ENCODE peak calls at places on chromosomes 6 and 20, in seven cellular contexts. S, G, Y, L, T, A and H are unnamed samples.

GRCh38 chr6:99592900-99593299 is 13.7 kb upstream of the PRDM13 start:
- DNase-seq in T (no peak), G (no peak), S (no peak), L (no peak), A (peak; percentile 92), Y (no peak), H (peak; percentile 75)

GRCh38 chr20:37627060-37627766 is 66.6 kb upstream of the CTNNBL1 start:
- DNase-seq in S (no peak), A (peak; percentile 71), G (no peak), L (peak; percentile 81), Y (peak; percentile 8), T (no peak), H (peak; percentile 50)

GRCh38 chr6:494394-494793 is 102.8 kb downstream of the IRF4 start:
- DNase-seq in T (no peak), S (no peak), G (no peak), Y (no peak), L (no peak), A (no peak), H (no peak)

GRCh38 chr6:30044630-30045029 is 16.4 kb upstream of the POLR1H start:
- DNase-seq in L (no peak), S (no peak), Y (no peak), A (no peak), T (peak; percentile 37), G (no peak), H (peak; percentile 68)

GRCh38 chr6:97669191-97669651 is 386.2 kb upstream of the MMS22L start:
- DNase-seq in G (no peak), A (no peak), T (no peak), Y (no peak), S (no peak), L (peak; percentile 3), H (no peak)

GRCh38 chr20:44015733-44016103 is 101.1 kb downstream of the TOX2 start:
- DNase-seq in A (no peak), Y (no peak), L (no peak), G (no peak), S (no peak), T (no peak), H (no peak)

GRCh38 chr20:47680804-47681529 is 104.3 kb downstream of the SULF2 start:
- DNase-seq in T (no peak), L (no peak), S (no peak), G (no peak), A (no peak), Y (no peak), H (no peak)

GRCh38 chr6:142266060-142266459 is 35.7 kb upstream of the ADGRG6 start:
- DNase-seq in L (no peak), S (no peak), Y (no peak), A (no peak), G (no peak), T (no peak), H (no peak)

GRCh38 chr6:27545271-27546046 is 72.6 kb upstream of the ZNF184 start:
- DNase-seq in Y (peak; percentile 74), S (no peak), G (no peak), A (peak; percentile 81), L (peak; percentile 77), T (peak; percentile 78), H (peak; percentile 85)

GRCh38 chr6:121247386-121247785 is 86.9 kb downstream of the TBC1D32 start:
- DNase-seq in G (no peak), Y (no peak), S (no peak), L (no peak), T (no peak), A (no peak), H (peak; percentile 45)

GRCh38 chr20:1876975-1877603 is 18.1 kb upstream of the SIRPA start:
- DNase-seq in G (no peak), L (peak; percentile 73), Y (no peak), S (no peak), T (no peak), A (peak; percentile 67), H (no peak)

GRCh38 chr6:124986146-124986545 is 23.9 kb downstream of the RNF217 start:
- DNase-seq in Y (no peak), L (no peak), S (no peak), G (no peak), A (no peak), T (no peak), H (no peak)

GRCh38 chr20:47730744-47731143 is 54.5 kb downstream of the SULF2 start:
- DNase-seq in S (no peak), T (no peak), A (no peak), L (no peak), Y (no peak), G (no peak), H (no peak)

GRCh38 chr6:13063300-13063918 is 264.9 kb downstream of the TBC1D7 start:
- DNase-seq in T (no peak), A (no peak), S (no peak), L (no peak), Y (no peak), G (no peak), H (peak; percentile 12)

GRCh38 chr6:116268589-116269293 is 11.0 kb downstream of the TSPYL1 start:
- DNase-seq in G (no peak), Y (peak; percentile 68), L (peak; percentile 78), T (peak; percentile 83), A (peak; percentile 85), S (no peak), H (peak; percentile 89)

GRCh38 chr6:27297857-27298730 is 14.0 kb downstream of the POM121L2 start:
- DNase-seq in S (no peak), T (peak; percentile 62), L (peak; percentile 27), Y (peak; percentile 70), G (no peak), A (peak; percentile 58), H (peak; percentile 75)

GRCh38 chr6:128098000-128098581 is 197.2 kb upstream of the THEMIS start:
- DNase-seq in Y (no peak), A (no peak), S (no peak), T (no peak), G (no peak), L (no peak), H (peak; percentile 38)

GRCh38 chr20:32521780-32522524 is 63.2 kb downstream of the NOL4L start:
- DNase-seq in G (peak; percentile 55), Y (peak; percentile 15), A (peak; percentile 81), S (peak; percentile 74), T (peak; percentile 41), L (peak; percentile 92), H (peak; percentile 42)

GRCh38 chr20:50513169-50514034 is 3.2 kb downstream of the PTPN1 start:
- DNase-seq in T (no peak), S (no peak), G (no peak), A (no peak), L (no peak), Y (no peak), H (peak; percentile 88)

GRCh38 chr6:132934496-132934895 is 120.1 kb downstream of the RPS12 start:
- DNase-seq in Y (no peak), L (no peak), A (peak; percentile 14), T (no peak), S (no peak), G (no peak), H (peak; percentile 44)

GRCh38 chr20:16729080-16729479 is 746 bp upstream of the SNRPB2 start:
- DNase-seq in T (no peak), L (no peak), A (no peak), G (no peak), S (no peak), Y (no peak), H (no peak)
- H3K4me3 ChIP-seq in T (peak overlapping the region; percentile 85), L (peak overlapping the region; percentile 51), A (peak overlapping the region; percentile 95), G (peak overlapping the region; percentile 37), S (no peak overlapping the region), Y (peak overlapping the region; percentile 94), H (no peak overlapping the region)

GRCh38 chr6:137218917-137219663 is at the start of gene IFNGR1:
- DNase-seq in S (peak; percentile 99), A (peak; percentile 98), Y (peak; percentile 84), T (peak; percentile 95), G (peak; percentile 97), L (peak; percentile 98), H (peak; percentile 88)
- TF ChIP-seq CTCF in S (no peak), A (no peak), Y (no peak), T (no peak), G (no peak), L (no peak), H (no peak)

GRCh38 chr6:112481256-112481655 is 134.1 kb downstream of the RFPL4B start:
- DNase-seq in A (no peak), L (no peak), S (no peak), Y (no peak), G (no peak), T (no peak), H (peak; percentile 19)

GRCh38 chr6:112480551-112480950 is 133.4 kb downstream of the RFPL4B start:
- DNase-seq in Y (no peak), S (no peak), T (peak; percentile 44), G (no peak), A (no peak), L (no peak), H (peak; percentile 66)

GRCh38 chr6:112485813-112486212 is 138.7 kb downstream of the RFPL4B start:
- DNase-seq in L (no peak), G (no peak), T (no peak), A (no peak), S (no peak), Y (no peak), H (peak; percentile 40)

GRCh38 chr6:112482373-112482772 is 135.2 kb downstream of the RFPL4B start:
- DNase-seq in G (no peak), Y (no peak), A (no peak), T (no peak), L (peak; percentile 16), S (no peak), H (no peak)

DNA sequence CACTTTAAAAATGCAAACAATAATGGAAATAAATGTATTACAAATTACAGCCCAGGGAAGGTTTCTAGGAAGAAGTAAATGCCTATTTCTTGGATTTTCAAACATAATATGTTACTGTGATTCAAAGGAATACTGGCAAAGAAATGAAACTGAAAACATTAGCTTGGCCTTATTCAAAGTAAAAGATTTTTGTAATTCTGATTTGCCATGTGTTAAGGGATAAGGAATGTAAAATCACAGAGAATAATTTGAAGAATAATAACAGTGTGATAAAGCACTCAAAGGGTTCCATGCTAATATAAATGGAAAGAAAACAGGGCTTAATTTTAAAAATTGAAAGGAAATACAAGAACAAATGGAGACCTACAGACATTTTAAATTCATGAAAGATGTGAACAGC is 138.0 kb downstream of the RFPL4B start:
- DNase-seq in L (no peak), Y (no peak), A (no peak), S (no peak), T (no peak), G (no peak), H (no peak)
- H3K4me3 ChIP-seq in L (no peak overlapping the region), Y (no peak overlapping the region), A (no peak overlapping the region), S (no peak overlapping the region), T (no peak overlapping the region), G (no peak overlapping the region), H (no peak overlapping the region)

GRCh38 chr6:25934181-25934580 is 3.7 kb upstream of the SLC17A2 start:
- DNase-seq in A (no peak), L (no peak), S (no peak), G (no peak), T (no peak), Y (no peak), H (no peak)

GRCh38 chr6:25930532-25931410 is at the start of gene SLC17A2:
- DNase-seq in L (no peak), A (no peak), G (no peak), Y (no peak), T (no peak), S (no peak), H (no peak)

GRCh38 chr6:25935953-25936352 is 5.5 kb upstream of the SLC17A2 start:
- DNase-seq in G (no peak), S (no peak), L (no peak), T (no peak), A (no peak), Y (no peak), H (no peak)

GRCh38 chr6:25931411-25931709 is 869 bp upstream of the SLC17A2 start:
- DNase-seq in T (no peak), Y (no peak), A (no peak), S (no peak), L (no peak), G (no peak), H (no peak)

GRCh38 chr6:25934735-25935313 is 4.3 kb upstream of the SLC17A2 start:
- DNase-seq in A (no peak), S (no peak), Y (no peak), L (no peak), G (no peak), T (peak; percentile 39), H (peak; percentile 51)
- TF ChIP-seq CTCF in A (no peak), S (no peak), Y (no peak), L (no peak), G (no peak), T (no peak), H (no peak)